ENCODE peak calls at places on chromosomes 13 and 19, in four cellular contexts. T, W, R and A are unnamed samples.

GRCh38 chr19:32543107-32543900 is 37.7 kb upstream of the PDCD5 start:
- DNase-seq in T (no peak), W (no peak), R (no peak), A (peak; percentile 9)

GRCh38 chr13:64900039-64900438 is 2330.1 kb downstream of the PCDH9 start:
- DNase-seq in T (no peak), W (no peak), R (no peak), A (no peak)

GRCh38 chr19:35355851-35356460 is 2.3 kb upstream of the FFAR3 start:
- DNase-seq in T (no peak), W (no peak), R (no peak), A (no peak)

GRCh38 chr13:83215627-83216026 is 666.6 kb downstream of the SLITRK1 start:
- DNase-seq in T (no peak), W (no peak), R (no peak), A (peak; percentile 54)

GRCh38 chr13:100710176-100710575 is 35.6 kb upstream of the TMTC4 start:
- DNase-seq in T (no peak), W (no peak), R (no peak), A (no peak)

GRCh38 chr13:33509642-33510229 is 224.2 kb upstream of the STARD13 start:
- DNase-seq in T (peak; percentile 15), W (no peak), R (no peak), A (no peak)

GRCh38 chr19:10808937-10809655 is 26.9 kb downstream of the TMED1 start:
- DNase-seq in T (no peak), W (no peak), R (no peak), A (peak; percentile 79)

GRCh38 chr13:114128624-114129522 is 3.5 kb downstream of the RASA3 start:
- DNase-seq in T (no peak), W (peak; percentile 81), R (peak; percentile 91), A (no peak)

GRCh38 chr19:46984077-46985010 is 35.3 kb upstream of the NPAS1 start:
- DNase-seq in T (no peak), W (no peak), R (no peak), A (no peak)

GRCh38 chr13:66634384-66634783 is 595.8 kb downstream of the PCDH9 start:
- DNase-seq in T (no peak), W (no peak), R (no peak), A (no peak)

GRCh38 chr19:51108805-51109146 is 567 bp upstream of the CTU1 start:
- DNase-seq in T (no peak), W (no peak), R (no peak), A (no peak)

GRCh38 chr19:6744381-6745288 is 5.2 kb downstream of the TRIP10 start:
- DNase-seq in T (peak; percentile 73), W (no peak), R (no peak), A (peak; percentile 81)

GRCh38 chr13:110680852-110681251 is 25.1 kb downstream of the CARS2 start:
- DNase-seq in T (no peak), W (no peak), R (no peak), A (no peak)

GRCh38 chr19:47549341-47549768 is 23.6 kb downstream of the ZNF541 start:
- DNase-seq in T (no peak), W (no peak), R (no peak), A (no peak)

GRCh38 chr13:101892296-101892695 is 439.8 kb downstream of the ITGBL1 start:
- DNase-seq in T (no peak), W (no peak), R (no peak), A (no peak)

GRCh38 chr19:47523473-47523872 is 8.6 kb upstream of the NAPA start:
- DNase-seq in T (no peak), W (no peak), R (no peak), A (no peak)

GRCh38 chr13:110811008-110811720 is 97.7 kb downstream of the ING1 start:
- DNase-seq in T (no peak), W (no peak), R (no peak), A (no peak)

GRCh38 chr19:46748325-46749109 is 2.3 kb upstream of the STRN4 start:
- DNase-seq in T (peak; percentile 11), W (peak; percentile 67), R (peak; percentile 79), A (no peak)

GRCh38 chr19:33063356-33064116 is 1.2 kb downstream of the RHPN2 start:
- DNase-seq in T (no peak), W (no peak), R (no peak), A (no peak)

GRCh38 chr13:51330741-51331140 is 8.8 kb upstream of the SERPINE3 start:
- DNase-seq in T (no peak), W (no peak), R (no peak), A (no peak)

GRCh38 chr13:101554420-101555125 is 102.1 kb downstream of the ITGBL1 start:
- DNase-seq in T (no peak), W (no peak), R (no peak), A (no peak)

GRCh38 chr13:58852076-58852475 is 1220.5 kb downstream of the PCDH17 start:
- DNase-seq in T (no peak), W (no peak), R (no peak), A (peak; percentile 22)

GRCh38 chr19:41521860-41522555 is 54.0 kb upstream of the CEACAM21 start:
- DNase-seq in T (no peak), W (no peak), R (peak; percentile 25), A (no peak)

GRCh38 chr13:83498486-83499190 is 383.6 kb downstream of the SLITRK1 start:
- DNase-seq in T (no peak), W (no peak), R (no peak), A (peak; percentile 58)

GRCh38 chr19:50646074-50646807 is 3.0 kb upstream of the C19orf81 start:
- DNase-seq in T (no peak), W (no peak), R (no peak), A (no peak)

GRCh38 chr19:50486823-50487515 is 10.3 kb upstream of the GARIN5A start:
- DNase-seq in T (no peak), W (peak; percentile 68), R (peak; percentile 44), A (no peak)

GRCh38 chr13:51590231-51590630 is 6.0 kb downstream of the WDFY2 start:
- DNase-seq in T (no peak), W (no peak), R (no peak), A (no peak)

GRCh38 chr13:91203430-91203829 is 144.1 kb upstream of the MIR17HG start:
- DNase-seq in T (no peak), W (no peak), R (no peak), A (no peak)

GRCh38 chr13:93244918-93245280 is 18.3 kb downstream of the GPC6 start:
- DNase-seq in T (no peak), W (no peak), R (no peak), A (no peak)

GRCh38 chr13:66887088-66887487 is 343.0 kb downstream of the PCDH9 start:
- DNase-seq in T (no peak), W (no peak), R (no peak), A (no peak)